ENCODE peak calls at places on chromosomes 16 and 17, in nine cellular contexts. T, R, S, F, V, K, J, I and M are unnamed samples.

GRCh38 chr17:57356722-57357391 is 100.5 kb downstream of the MSI2 start:
- DNase-seq in T (no peak), R (no peak), S (peak), F (no peak), V (peak), K (no peak), J (no peak), I (no peak), M (no peak)

GRCh38 chr17:58121925-58122324 is 26.3 kb upstream of the OR4D1 start:
- DNase-seq in T (peak), R (no peak), S (peak), F (peak), V (peak), K (peak), J (peak), I (no peak), M (peak)

GRCh38 chr17:5123343-5124124 is 7.7 kb downstream of the USP6 start:
- DNase-seq in T (no peak), R (no peak), S (no peak), F (no peak), V (no peak), K (no peak), J (no peak), I (no peak), M (no peak)

GRCh38 chr17:73313526-73314127 is 1.8 kb upstream of the CDC42EP4 start:
- DNase-seq in T (no peak), R (no peak), S (no peak), F (no peak), V (no peak), K (no peak), J (no peak), I (no peak), M (no peak)

GRCh38 chr16:87391324-87391949 is 699 bp upstream of the MAP1LC3B start:
- DNase-seq in T (peak), R (peak), S (no peak), F (peak), V (no peak), K (peak), J (peak), I (no peak), M (no peak)

GRCh38 chr17:73650147-73650546 is 5.9 kb upstream of the SDK2 start:
- DNase-seq in T (no peak), R (no peak), S (peak), F (peak), V (peak), K (peak), J (peak), I (no peak), M (peak)

GRCh38 chr16:15737140-15737644 is 87.1 kb downstream of the NDE1 start:
- DNase-seq in T (no peak), R (no peak), S (no peak), F (no peak), V (no peak), K (no peak), J (no peak), I (no peak), M (no peak)

GRCh38 chr17:21263351-21263750 is 10.1 kb upstream of the NATD1 start:
- DNase-seq in T (no peak), R (no peak), S (no peak), F (peak), V (peak), K (no peak), J (no peak), I (no peak), M (peak)

GRCh38 chr17:10337976-10338375 is 34.8 kb downstream of the MYH13 start:
- DNase-seq in T (no peak), R (no peak), S (no peak), F (peak), V (no peak), K (no peak), J (no peak), I (no peak), M (no peak)

GRCh38 chr16:24315343-24315742 is 59.2 kb downstream of the CACNG3 start:
- DNase-seq in T (no peak), R (no peak), S (no peak), F (no peak), V (no peak), K (no peak), J (no peak), I (no peak), M (no peak)